ENCODE peak calls at places on chromosomes 11 and 22, in eight cellular contexts. K is transverse colon; F is lung; C is effector memory CD8-positive, alpha-beta T cell; L is H54; Z is activated CD4-positive, alpha-beta T cell treated with anti-CD3 and anti-CD28 coated beads for 48 hours; B is upper lobe of right lung; E is skeletal muscle cell. G is an unnamed sample.

GRCh38 chr11:1192741-1193325 is 30.0 kb upstream of the MUC5B start:
- DNase-seq in Z (no peak), E (no peak), C (no peak), B (no peak), L (no peak), F (no peak), K (no peak), G (no peak)

GRCh38 chr22:35328472-35328885 is 28.8 kb downstream of the TOM1 start:
- DNase-seq in K (no peak), F (peak), E (no peak), B (peak), C (no peak), L (no peak), Z (no peak), G (no peak)

GRCh38 chr11:87361891-87362290 is 324.2 kb downstream of the TMEM135 start:
- DNase-seq in L (no peak), C (no peak), Z (no peak), F (no peak), E (no peak), B (no peak), K (no peak), G (no peak)

GRCh38 chr11:35190804-35191348 is 51.9 kb downstream of the CD44 start:
- DNase-seq in Z (no peak), B (no peak), K (no peak), L (no peak), C (no peak), F (no peak), E (no peak), G (no peak)

GRCh38 chr11:31809857-31810778 is 1.0 kb downstream of the PAX6 start:
- DNase-seq in E (no peak), Z (no peak), C (no peak), L (peak), K (no peak), B (no peak), F (no peak), G (no peak)

GRCh38 chr22:18024276-18024939 is at the start of gene MICAL3:
- DNase-seq in K (peak), B (peak), C (peak), E (no peak), F (peak), L (peak), Z (peak), G (peak)

GRCh38 chr22:24805790-24806662 is at the start of gene SGSM1:
- DNase-seq in C (peak), Z (peak), L (peak), E (no peak), K (peak), B (peak), F (peak), G (peak)

GRCh38 chr22:46433318-46433717 is 97.8 kb downstream of the TRMU start:
- DNase-seq in Z (no peak), E (no peak), L (no peak), B (no peak), C (no peak), F (no peak), K (no peak), G (peak)

GRCh38 chr11:32006799-32007388 is 84.0 kb upstream of the RCN1 start:
- DNase-seq in B (no peak), C (peak), Z (peak), L (peak), K (no peak), F (no peak), E (no peak), G (peak)

GRCh38 chr11:76362716-76363115 is 18.2 kb downstream of the THAP12 start:
- DNase-seq in E (no peak), L (no peak), F (no peak), K (no peak), Z (no peak), B (no peak), C (no peak), G (no peak)

GRCh38 chr22:45483319-45483718 is 19.4 kb upstream of the FBLN1 start:
- DNase-seq in F (no peak), Z (no peak), K (no peak), L (no peak), C (no peak), B (peak), E (no peak), G (no peak)

GRCh38 chr11:32266611-32267010 is 168.7 kb downstream of the WT1 start:
- DNase-seq in F (no peak), L (no peak), K (no peak), B (no peak), C (no peak), Z (no peak), E (no peak), G (no peak)

GRCh38 chr11:103364687-103365086 is 255.5 kb downstream of the DYNC2H1 start:
- DNase-seq in K (no peak), L (no peak), F (no peak), C (no peak), Z (no peak), B (no peak), E (no peak), G (no peak)